ENCODE peak calls at places on chromosomes 11 and 22, in nine cellular contexts. J is SK-N-SH, V is type B pancreatic cell, G is GM23338, K is fibroblast of mammary gland, H is GM20000, C is IMR-90, X is RWPE1, M is endodermal cell. L is an unnamed sample.

GRCh38 chr11:123822022-123822421 is 15.9 kb upstream of the OR6M1 start:
- DNase-seq in J (no peak), G (no peak), X (no peak), V (no peak), H (peak; percentile 11), K (no peak), C (no peak), M (no peak), L (no peak)

GRCh38 chr11:131025020-131025419 is 108.7 kb upstream of the SNX19 start:
- DNase-seq in K (peak; percentile 66), X (peak; percentile 32), C (peak; percentile 72), H (peak; percentile 16), V (no peak), J (peak; percentile 24), G (peak; percentile 85), M (peak; percentile 72), L (peak; percentile 60)

GRCh38 chr11:111629499-111629898 is 27.2 kb downstream of the SIK2 start:
- DNase-seq in M (no peak), C (no peak), K (no peak), V (no peak), J (no peak), G (no peak), X (no peak), H (no peak), L (peak; percentile 25)

GRCh38 chr11:12319734-12320387 is 57.5 kb upstream of the PARVA start:
- DNase-seq in V (no peak), J (no peak), G (no peak), K (no peak), X (no peak), C (peak; percentile 22), M (no peak), H (no peak), L (no peak)

GRCh38 chr11:6545917-6546605 is 49.0 kb downstream of the DNHD1 start:
- DNase-seq in C (no peak), M (peak; percentile 41), G (no peak), J (no peak), X (no peak), K (no peak), V (no peak), H (no peak), L (no peak)

GRCh38 chr22:21613553-21614233 is 16.1 kb downstream of the YDJC start:
- DNase-seq in X (no peak), K (no peak), M (no peak), H (no peak), V (no peak), J (no peak), G (no peak), C (no peak), L (no peak)

GRCh38 chr11:69009441-69010211 is 3.4 kb downstream of the MRGPRF start:
- DNase-seq in J (peak; percentile 78), K (no peak), X (no peak), M (peak; percentile 44), V (no peak), G (no peak), H (no peak), C (no peak), L (no peak)

GRCh38 chr22:43534916-43535315 is 123.1 kb downstream of the MPPED1 start:
- DNase-seq in K (no peak), M (no peak), X (no peak), C (no peak), J (no peak), G (no peak), V (no peak), H (no peak), L (no peak)

GRCh38 chr11:57306941-57307598 is 17.7 kb downstream of the TNKS1BP1 start:
- DNase-seq in J (no peak), X (no peak), H (no peak), G (no peak), C (no peak), M (no peak), V (no peak), K (peak; percentile 45), L (no peak)

GRCh38 chr11:57306156-57306876 is 18.4 kb downstream of the TNKS1BP1 start:
- DNase-seq in H (no peak), J (no peak), C (peak; percentile 19), V (no peak), K (peak; percentile 68), X (no peak), G (no peak), M (no peak), L (no peak)

GRCh38 chr11:57303280-57303989 is 21.3 kb downstream of the TNKS1BP1 start:
- DNase-seq in X (no peak), C (no peak), H (peak; percentile 7), K (no peak), V (no peak), J (peak; percentile 36), G (peak; percentile 45), M (peak; percentile 73), L (no peak)

GRCh38 chr11:57303990-57304579 is 20.7 kb downstream of the TNKS1BP1 start:
- DNase-seq in H (peak; percentile 2), V (no peak), M (no peak), J (peak; percentile 36), X (peak; percentile 72), K (peak; percentile 86), C (no peak), G (no peak), L (peak; percentile 94)

DNA sequence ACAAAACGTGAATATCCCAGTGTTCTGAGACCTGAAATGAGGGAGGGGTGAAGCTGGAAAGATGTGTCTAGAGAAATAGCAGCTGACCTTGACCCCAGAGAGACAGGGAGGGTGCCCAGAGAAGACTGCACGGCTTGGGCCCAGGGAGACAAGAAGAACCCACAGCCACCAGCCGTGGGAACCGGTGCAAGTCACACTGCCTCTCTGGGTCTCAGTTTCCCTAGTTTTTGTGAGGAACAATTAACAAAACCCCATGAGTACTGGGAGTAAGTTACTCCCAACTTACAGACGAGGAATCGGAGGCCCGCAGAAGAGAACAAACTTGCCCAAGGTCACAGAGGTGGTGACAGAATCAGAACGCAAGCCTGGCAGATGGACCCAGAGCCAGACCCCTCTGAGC is 19.2 kb downstream of the TNKS1BP1 start:
- DNase-seq in G (no peak), V (no peak), X (no peak), M (no peak), C (no peak), H (no peak), J (no peak), K (no peak), L (no peak)
- TF ChIP-seq CTCF in G (no peak), V (no peak), X (no peak), M (no peak), C (no peak), H (no peak), J (no peak), K (no peak), L (no peak)

GRCh38 chr22:45865561-45866397 is 111.2 kb downstream of the WNT7B start:
- DNase-seq in V (no peak), G (peak; percentile 40), M (peak; percentile 64), C (no peak), K (no peak), J (no peak), H (no peak), X (no peak), L (no peak)

GRCh38 chr22:45866398-45867117 is 110.4 kb downstream of the WNT7B start:
- DNase-seq in M (peak; percentile 60), H (no peak), K (no peak), X (no peak), J (peak; percentile 56), V (no peak), C (no peak), G (peak; percentile 53), L (no peak)

GRCh38 chr22:45867906-45868555 is 108.9 kb downstream of the WNT7B start:
- DNase-seq in X (no peak), V (no peak), C (no peak), M (peak; percentile 62), G (peak; percentile 42), K (no peak), J (no peak), H (no peak), L (no peak)

GRCh38 chr22:45868586-45869443 is 108.1 kb downstream of the WNT7B start:
- DNase-seq in M (peak; percentile 51), C (no peak), J (no peak), K (no peak), G (no peak), X (no peak), H (no peak), V (peak; percentile 61), L (no peak)

DNA sequence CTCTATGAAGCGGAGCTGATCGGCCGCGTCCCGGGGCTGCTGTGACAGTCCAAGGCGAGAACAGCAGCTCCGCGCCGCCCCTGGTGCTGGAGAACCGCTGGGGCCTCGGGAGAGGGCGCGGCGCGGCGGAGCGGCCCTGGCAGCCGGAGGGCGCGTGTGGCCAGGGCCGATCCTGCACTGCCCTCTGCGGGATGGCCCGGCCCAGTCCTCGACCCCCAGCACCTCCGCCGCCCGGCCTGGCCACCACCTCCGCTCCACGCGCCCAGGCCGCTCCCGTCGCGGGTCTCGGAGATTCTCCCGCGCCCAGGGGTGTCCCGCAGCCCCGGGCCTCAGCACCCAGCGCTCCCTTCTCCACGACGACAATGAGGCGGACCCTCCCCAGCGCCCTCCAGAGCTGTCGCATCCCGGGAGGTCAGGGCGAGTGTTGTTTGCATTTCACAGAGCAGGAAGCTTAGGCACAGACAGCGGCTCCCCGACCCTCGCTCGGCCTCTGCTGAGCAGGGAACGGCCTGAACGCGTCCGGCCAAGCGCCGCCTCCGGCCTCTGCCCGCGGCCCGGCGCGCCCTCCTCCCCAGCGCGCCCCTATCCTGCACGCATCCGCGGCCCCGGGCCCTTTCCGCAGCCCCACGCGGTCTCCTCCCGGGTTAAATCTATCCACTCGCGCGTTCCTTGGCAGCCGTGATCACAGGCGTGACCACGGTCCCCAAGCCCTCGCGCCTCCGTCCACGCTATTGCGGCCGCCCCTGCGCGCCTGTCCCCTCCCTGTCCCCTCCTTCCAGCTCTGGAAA is 109.7 kb downstream of the WNT7B start:
- DNase-seq in K (peak; percentile 25), H (peak; percentile 69), M (peak; percentile 83), J (peak; percentile 87), C (no peak), G (peak; percentile 72), X (no peak), V (peak; percentile 76), L (no peak)
- TF ChIP-seq CTCF in K (no peak), H (no peak), M (peak; percentile 68), J (no peak), C (peak; percentile 40), G (no peak), X (peak; percentile 35), V (peak; percentile 62), L (peak; percentile 5)

DNA sequence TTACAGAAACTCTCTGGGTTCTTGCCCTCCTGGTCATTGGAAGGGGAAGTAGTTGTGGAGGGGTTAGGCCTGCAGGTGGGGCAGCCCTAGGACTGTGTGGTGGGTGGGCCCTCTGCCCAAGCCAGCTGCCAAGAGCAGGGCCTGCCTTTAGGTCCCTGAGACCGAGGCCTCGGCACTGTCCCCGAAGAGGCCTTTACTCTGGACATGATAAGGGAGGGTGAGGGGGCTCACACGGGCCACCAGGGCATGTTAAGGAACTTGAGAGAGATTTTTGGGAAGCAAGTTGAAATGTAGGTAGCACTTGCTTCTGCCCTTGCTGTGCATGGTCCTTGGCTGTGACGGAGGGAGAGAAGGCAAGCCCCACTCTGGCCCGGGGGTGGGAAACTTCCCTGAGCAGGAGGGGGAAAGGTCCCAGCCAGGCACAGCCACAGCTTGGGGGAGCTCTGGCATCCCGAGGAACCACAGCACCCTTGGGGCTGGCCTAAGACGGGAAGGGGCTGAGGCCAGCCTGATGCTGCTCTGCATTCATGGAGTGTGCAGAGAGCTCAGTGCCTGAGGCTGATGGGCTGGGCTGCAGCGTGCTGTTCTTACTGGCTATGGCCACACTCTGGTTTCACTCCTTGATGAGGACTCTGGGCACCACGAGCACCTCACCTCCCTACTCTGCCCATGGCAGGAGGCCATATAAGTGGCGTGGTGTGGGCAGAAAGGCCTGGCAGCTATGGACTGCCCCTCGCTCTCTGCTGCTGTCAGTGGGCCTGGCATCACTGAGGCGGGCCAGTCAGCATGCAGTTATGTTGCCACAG is 7.8 kb upstream of the RANBP1 start:
- DNase-seq in M (no peak), X (no peak), G (no peak), V (no peak), J (no peak), H (no peak), K (no peak), C (no peak), L (no peak)
- TF ChIP-seq CTCF in M (no peak), X (no peak), G (no peak), V (no peak), J (no peak), H (no peak), K (no peak), C (no peak), L (no peak)

DNA sequence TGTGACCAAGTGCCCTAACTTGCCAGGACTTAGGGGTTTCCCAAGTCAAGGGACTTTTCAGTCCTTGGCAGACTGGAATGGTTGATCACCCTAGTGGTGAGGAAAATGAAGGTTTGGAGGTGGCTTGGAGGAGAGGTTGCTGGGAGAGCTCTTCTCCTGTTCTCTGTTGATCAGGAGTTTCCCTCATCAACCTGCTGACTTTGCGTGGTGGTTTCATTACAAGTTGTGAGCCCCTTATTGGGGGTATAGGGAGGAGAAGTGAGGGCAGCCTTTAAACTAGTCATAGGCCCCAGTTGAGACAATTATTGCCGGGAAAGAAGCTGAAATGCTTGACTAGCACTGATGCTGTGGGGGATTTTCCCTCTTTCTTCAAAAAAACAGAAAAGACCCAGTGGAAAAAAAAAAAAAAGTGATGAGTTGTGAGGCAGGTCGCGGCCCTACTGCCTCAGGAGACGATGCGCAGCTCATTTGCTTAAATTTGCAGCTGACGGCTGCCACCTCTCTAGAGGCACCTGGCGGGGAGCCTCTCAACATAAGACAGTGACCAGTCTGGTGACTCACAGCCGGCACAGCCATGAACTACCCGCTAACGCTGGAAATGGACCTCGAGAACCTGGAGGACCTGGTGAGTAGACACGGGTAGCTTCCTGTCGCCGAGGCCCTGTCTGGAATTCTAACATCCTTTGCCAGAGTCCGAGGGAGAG is at the start of gene CXCR5:
- DNase-seq in C (peak; percentile 35), X (no peak), J (no peak), H (peak; percentile 71), M (peak; percentile 83), G (no peak), V (no peak), K (no peak), L (no peak)
- TF ChIP-seq CTCF in C (no peak), X (no peak), J (no peak), H (no peak), M (peak; percentile 63), G (no peak), V (no peak), K (no peak), L (peak; percentile 15)